ENCODE peak calls at places on chromosomes 11 and 22, in eight cellular contexts. O, H, Z, W, E, I, U and F are unnamed samples.

GRCh38 chr22:37428649-37429586 is 1.6 kb upstream of the ELFN2 start:
- DNase-seq in O (peak; percentile 25), H (no peak), Z (no peak), U (peak; percentile 89), I (peak; percentile 34), W (peak; percentile 73), E (no peak), F (peak; percentile 76)

GRCh38 chr22:29734853-29735252 is 15.1 kb downstream of the CABP7 start:
- DNase-seq in O (no peak), U (peak; percentile 74), Z (no peak), W (no peak), E (no peak), H (no peak), I (no peak), F (no peak)

GRCh38 chr22:40951795-40952602 is 821 bp downstream of the RBX1 start:
- DNase-seq in U (no peak), H (no peak), I (peak; percentile 16), O (no peak), Z (no peak), W (no peak), E (no peak), F (no peak)

GRCh38 chr22:27244328-27244727 is 557.2 kb downstream of the MN1 start:
- DNase-seq in Z (no peak), H (no peak), E (no peak), O (no peak), W (no peak), U (no peak), I (no peak), F (no peak)

GRCh38 chr22:37896181-37896592 is 9.9 kb upstream of the MICALL1 start:
- DNase-seq in E (no peak), U (peak; percentile 68), W (peak; percentile 44), Z (no peak), O (no peak), H (no peak), I (no peak), F (peak; percentile 82)

GRCh38 chr11:47980907-47981621 is 705 bp downstream of the PTPRJ start:
- DNase-seq in U (peak; percentile 83), H (no peak), O (no peak), Z (peak; percentile 48), W (peak; percentile 54), E (no peak), I (peak; percentile 57), F (peak; percentile 80)

GRCh38 chr22:41913842-41914534 is 886 bp downstream of the SHISA8 start:
- DNase-seq in O (no peak), U (peak; percentile 82), W (no peak), H (no peak), E (no peak), Z (no peak), I (no peak), F (no peak)

GRCh38 chr22:43754176-43754575 is 57.9 kb downstream of the EFCAB6 start:
- DNase-seq in U (no peak), Z (no peak), E (no peak), H (no peak), O (no peak), I (no peak), W (no peak), F (no peak)